ENCODE peak calls at places on chromosome 10, in four cellular contexts. J is RWPE1, M is cardiac muscle cell, X is upper lobe of right lung. K is an unnamed sample.

GRCh38 chr10:485776-486572 is 203.5 kb downstream of the DIP2C start:
- DNase-seq in J (no peak), M (peak), X (peak), K (peak)

GRCh38 chr10:61452655-61453641 is at the start of gene TMEM26:
- DNase-seq in J (no peak), M (peak), X (no peak), K (peak)

GRCh38 chr10:79628988-79629954 is 18.5 kb downstream of the SFTPA1 start:
- DNase-seq in J (no peak), M (no peak), X (no peak), K (no peak)

GRCh38 chr10:129933456-129934092 is 30.5 kb downstream of the EBF3 start:
- DNase-seq in J (no peak), M (no peak), X (no peak), K (peak)

GRCh38 chr10:28977518-28977917 is 300.2 kb downstream of the BAMBI start:
- DNase-seq in J (no peak), M (no peak), X (no peak), K (no peak)

GRCh38 chr10:62919776-62920175 is 103.6 kb upstream of the EGR2 start:
- DNase-seq in J (peak), M (peak), X (no peak), K (no peak)

GRCh38 chr10:80612261-80612660 is 74.6 kb downstream of the SH2D4B start:
- DNase-seq in J (no peak), M (no peak), X (no peak), K (no peak)

GRCh38 chr10:49679480-49679893 is at the start of gene C10orf53:
- DNase-seq in J (peak), M (peak), X (no peak), K (no peak)

GRCh38 chr10:103241262-103242011 is 4.2 kb upstream of the RPEL1 start:
- DNase-seq in J (peak), M (no peak), X (peak), K (no peak)

K was measured in sigmoid colon.